ENCODE peak calls at places on chromosomes 11 and 22, in eight cellular contexts. C is CD8-positive, alpha-beta T cell; P is left lung; U is GM23248; N is IMR-90; L is transverse colon; J is keratinocyte; K is uterus. E is an unnamed sample.

GRCh38 chr11:27950339-27950738 is 157.6 kb downstream of the KIF18A start:
- DNase-seq in C (no peak), P (no peak), U (peak; percentile 42), N (no peak), L (no peak), J (no peak), K (no peak), E (no peak)

GRCh38 chr11:11478687-11479086 is 125.6 kb upstream of the CSNK2A3 start:
- DNase-seq in C (no peak), P (no peak), U (no peak), N (no peak), L (no peak), J (no peak), K (no peak), E (no peak)

GRCh38 chr22:37742374-37743092 is 45.7 kb downstream of the TRIOBP start:
- DNase-seq in C (no peak), P (no peak), U (peak; percentile 94), N (peak; percentile 91), L (no peak), J (no peak), K (peak; percentile 70), E (no peak)

GRCh38 chr11:1502168-1502955 is 15.8 kb upstream of the MOB2 start:
- DNase-seq in C (no peak), P (no peak), U (no peak), N (no peak), L (no peak), J (no peak), K (no peak), E (peak; percentile 11)

GRCh38 chr11:134655189-134655937 is 243.3 kb upstream of the B3GAT1 start:
- DNase-seq in C (peak; percentile 48), P (no peak), U (no peak), N (no peak), L (no peak), J (no peak), K (no peak), E (no peak)

GRCh38 chr11:8906629-8907028 is 4.4 kb upstream of the AKIP1 start:
- DNase-seq in C (no peak), P (no peak), U (peak; percentile 83), N (peak; percentile 84), L (no peak), J (peak; percentile 53), K (no peak), E (no peak)

GRCh38 chr11:77779935-77780334 is 40.6 kb downstream of the RSF1 start:
- DNase-seq in C (no peak), P (no peak), U (peak; percentile 40), N (peak; percentile 54), L (no peak), J (no peak), K (no peak), E (no peak)

GRCh38 chr22:36184433-36185035 is 17.1 kb downstream of the APOL4 start:
- DNase-seq in C (no peak), P (no peak), U (peak; percentile 77), N (no peak), L (no peak), J (no peak), K (peak; percentile 63), E (no peak)

GRCh38 chr11:79062814-79063762 is 377.7 kb downstream of the TENM4 start:
- DNase-seq in C (no peak), P (no peak), U (peak; percentile 42), N (peak; percentile 41), L (no peak), J (no peak), K (no peak), E (no peak)

GRCh38 chr11:34302046-34302921 is 55.5 kb downstream of the ABTB2 start:
- DNase-seq in C (no peak), P (no peak), U (peak; percentile 94), N (peak; percentile 98), L (no peak), J (no peak), K (no peak), E (no peak)

GRCh38 chr11:113168358-113168757 is 146.0 kb upstream of the TTC12 start:
- DNase-seq in C (no peak), P (no peak), U (no peak), N (no peak), L (no peak), J (no peak), K (no peak), E (no peak)

GRCh38 chr11:35412285-35412684 is 7.1 kb downstream of the SLC1A2 start:
- DNase-seq in C (no peak), P (no peak), U (peak; percentile 39), N (peak; percentile 25), L (no peak), J (no peak), K (no peak), E (no peak)

GRCh38 chr11:132721526-132721925 is 810.8 kb downstream of the OPCML start:
- DNase-seq in C (no peak), P (no peak), U (no peak), N (no peak), L (no peak), J (no peak), K (no peak), E (no peak)

GRCh38 chr11:721913-722811 is 16.1 kb downstream of the EPS8L2 start:
- DNase-seq in C (peak; percentile 70), P (no peak), U (no peak), N (no peak), L (peak; percentile 61), J (no peak), K (no peak), E (no peak)

GRCh38 chr11:62120466-62120865 is 3.3 kb upstream of the INCENP start:
- DNase-seq in C (no peak), P (no peak), U (no peak), N (no peak), L (no peak), J (no peak), K (no peak), E (no peak)

GRCh38 chr22:36790648-36791047 is 14.7 kb upstream of the IFT27 start:
- DNase-seq in C (no peak), P (no peak), U (no peak), N (no peak), L (no peak), J (no peak), K (no peak), E (no peak)

GRCh38 chr11:13169709-13170108 is 107.9 kb upstream of the BMAL1 start:
- DNase-seq in C (no peak), P (no peak), U (peak; percentile 86), N (peak; percentile 94), L (no peak), J (peak; percentile 41), K (no peak), E (no peak)

GRCh38 chr11:44005076-44005800 is 42.5 kb upstream of the ACCSL start:
- DNase-seq in C (no peak), P (no peak), U (no peak), N (no peak), L (no peak), J (no peak), K (no peak), E (no peak)

GRCh38 chr11:78808903-78809302 is 234.2 kb upstream of the NARS2 start:
- DNase-seq in C (no peak), P (no peak), U (no peak), N (no peak), L (peak; percentile 54), J (no peak), K (no peak), E (no peak)

GRCh38 chr11:134581966-134582787 is 170.1 kb upstream of the B3GAT1 start:
- DNase-seq in C (no peak), P (no peak), U (no peak), N (no peak), L (no peak), J (no peak), K (no peak), E (no peak)

GRCh38 chr11:110125632-110126031 is 32.4 kb downstream of the ZC3H12C start:
- DNase-seq in C (no peak), P (no peak), U (peak; percentile 50), N (peak; percentile 60), L (no peak), J (no peak), K (no peak), E (no peak)

DNA sequence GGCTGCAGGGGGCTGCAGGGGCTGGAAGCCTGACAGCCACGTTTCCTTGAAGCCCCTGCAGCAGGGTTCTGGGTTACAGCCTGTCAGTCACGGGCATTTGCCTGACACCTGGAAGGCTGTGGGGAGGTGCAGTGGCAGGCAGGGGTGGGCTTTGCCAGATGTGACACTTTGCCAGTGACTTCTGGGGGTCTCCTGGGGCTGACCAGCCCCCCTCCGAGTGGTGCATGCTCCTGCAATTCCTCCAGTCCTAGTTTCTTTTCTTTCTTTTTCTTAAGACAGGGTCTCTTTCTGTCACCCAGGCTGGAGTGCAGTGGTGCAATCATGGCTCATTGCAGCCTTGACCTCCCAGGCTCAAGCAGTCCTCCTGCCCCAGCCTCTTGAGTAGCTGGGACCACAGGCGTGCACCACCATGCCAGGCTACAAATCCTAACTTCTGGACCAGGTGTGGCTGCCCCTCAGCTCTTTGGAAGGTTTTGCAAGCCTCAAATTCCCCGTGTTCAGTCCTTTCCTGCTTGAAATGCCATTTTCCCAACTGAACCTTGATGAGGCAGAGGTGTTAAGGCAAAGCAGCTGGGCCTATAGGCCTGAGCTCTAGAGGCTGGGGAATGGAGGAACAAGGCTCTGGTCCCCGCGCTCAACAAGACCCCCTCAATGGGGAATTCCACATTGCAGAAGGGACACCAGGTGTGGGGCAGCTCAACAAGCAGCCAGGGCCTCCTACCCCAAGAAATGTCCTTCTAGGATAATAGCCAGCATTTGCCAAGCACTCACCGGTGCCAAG is 20.2 kb upstream of the CHKA start:
- DNase-seq in C (no peak), P (no peak), U (no peak), N (no peak), L (no peak), J (no peak), K (no peak), E (no peak)
- H3K27ac ChIP-seq in C (no peak overlapping the region), P (peak overlapping the region; percentile 25), U (no peak overlapping the region), N (no peak overlapping the region), L (no peak overlapping the region), J (no peak overlapping the region), K (no peak overlapping the region), E (no peak overlapping the region)

GRCh38 chr11:108632041-108632440 is 32.8 kb upstream of the DDX10 start:
- DNase-seq in C (no peak), P (no peak), U (no peak), N (no peak), L (no peak), J (no peak), K (no peak), E (no peak)
- H3K4me3 ChIP-seq in C (no peak overlapping the region), P (no peak overlapping the region), U (no peak overlapping the region), N (no peak overlapping the region), L (no peak overlapping the region), J (no peak overlapping the region), K (no peak overlapping the region), E (no peak overlapping the region)

DNA sequence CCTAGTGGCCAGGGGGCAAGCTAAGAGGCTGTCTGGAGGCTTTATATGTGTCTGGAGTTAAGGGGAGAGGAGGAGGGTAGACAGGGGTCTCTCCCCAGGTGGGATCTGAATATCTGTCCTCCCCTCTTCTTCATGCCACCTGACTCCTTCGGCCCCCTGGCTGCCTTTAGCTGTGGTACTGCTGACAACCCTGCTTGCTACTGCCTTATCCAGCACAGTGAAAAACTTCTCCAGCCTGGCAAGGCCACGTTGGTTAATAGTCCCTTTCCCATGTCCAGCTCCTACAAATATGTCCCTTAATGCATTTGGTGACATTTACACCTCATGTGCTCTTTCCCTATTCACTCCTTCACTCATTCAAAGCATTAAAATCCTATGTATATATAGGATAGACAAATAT is 42.4 kb upstream of the NNMT start:
- DNase-seq in C (no peak), P (no peak), U (no peak), N (no peak), L (no peak), J (no peak), K (no peak), E (no peak)
- H3K36me3 ChIP-seq in C (no peaks in the 10 kb centered on the region), P (no peaks in the 10 kb centered on the region), U (no peaks in the 10 kb centered on the region), N (no peaks in the 10 kb centered on the region), L (no peaks in the 10 kb centered on the region), J (no peaks in the 10 kb centered on the region), K (no peaks in the 10 kb centered on the region), E (peaks cover 60% of the 10 kb centered on the region)

GRCh38 chr11:126732981-126733380 is 267.6 kb downstream of the KIRREL3 start:
- DNase-seq in C (no peak), P (no peak), U (no peak), N (no peak), L (no peak), J (no peak), K (no peak), E (no peak)
- H3K27ac ChIP-seq in C (no peak overlapping the region), P (no peak overlapping the region), U (no peak overlapping the region), N (no peak overlapping the region), L (no peak overlapping the region), J (no peak overlapping the region), K (no peak overlapping the region), E (no peak overlapping the region)